ENCODE peak calls at places on chromosomes 5 and 9, in five cellular contexts. A is tibial nerve, O is body of pancreas, E is mucosa of descending colon, B is heart left ventricle. P is an unnamed sample.

GRCh38 chr9:120350596-120350995 is 229.4 kb downstream of the CDK5RAP2 start:
- DNase-seq in O (no peak), B (no peak), A (no peak), E (no peak), P (no peak)

GRCh38 chr9:111198936-111199335 is 131.1 kb downstream of the OR2K2 start:
- DNase-seq in O (no peak), E (no peak), A (no peak), B (no peak), P (peak; percentile 22)

GRCh38 chr5:10162468-10162867 is 87.2 kb downstream of the ATPSCKMT start:
- DNase-seq in B (no peak), E (no peak), A (no peak), O (no peak), P (no peak)

GRCh38 chr5:79255786-79256557 is 20.0 kb downstream of the JMY start:
- DNase-seq in B (no peak), A (no peak), O (peak; percentile 56), E (no peak), P (peak; percentile 29)

GRCh38 chr9:97470076-97470475 is 31.4 kb upstream of the TMOD1 start:
- DNase-seq in B (no peak), A (no peak), E (no peak), O (peak; percentile 20), P (no peak)

GRCh38 chr5:56490971-56491468 is 257.9 kb upstream of the ANKRD55 start:
- DNase-seq in O (no peak), B (no peak), E (no peak), A (no peak), P (no peak)

GRCh38 chr5:87541033-87541432 is 128.3 kb upstream of the CCNH start:
- DNase-seq in B (peak; percentile 47), O (peak; percentile 72), A (peak; percentile 52), E (peak; percentile 17), P (peak; percentile 51)

GRCh38 chr5:116739648-116740047 is 165.0 kb upstream of the SEMA6A start:
- DNase-seq in B (peak; percentile 15), A (no peak), O (no peak), E (no peak), P (no peak)

GRCh38 chr9:114375386-114375785 is 12.4 kb downstream of the AKNA start:
- DNase-seq in O (no peak), A (no peak), B (no peak), E (no peak), P (no peak)
- H3K4me3 ChIP-seq in O (no peak overlapping the region), A (no peak overlapping the region), B (no peak overlapping the region), E (no peak overlapping the region), P (no peak overlapping the region)

GRCh38 chr5:139283252-139284166 is 10.0 kb upstream of the MATR3 start:
- DNase-seq in B (no peak), E (no peak), O (no peak), A (no peak), P (no peak)

GRCh38 chr5:139285651-139286392 is 7.7 kb upstream of the MATR3 start:
- DNase-seq in A (no peak), E (no peak), O (no peak), B (no peak), P (no peak)

GRCh38 chr5:139284295-139284694 is 9.2 kb upstream of the MATR3 start:
- DNase-seq in B (no peak), E (no peak), A (no peak), O (no peak), P (no peak)

GRCh38 chr5:139291051-139291450 is 2.5 kb upstream of the MATR3 start:
- DNase-seq in B (no peak), O (no peak), E (no peak), A (no peak), P (no peak)

GRCh38 chr5:139287890-139288635 is 5.5 kb upstream of the MATR3 start:
- DNase-seq in B (no peak), O (no peak), E (no peak), A (no peak), P (no peak)
- TF ChIP-seq CTCF in B (no peak), O (peak; percentile 43), E (no peak), A (no peak), P (no peak)

GRCh38 chr5:146345240-146345577 is 6.6 kb downstream of the POU4F3 start:
- DNase-seq in B (no peak), E (no peak), A (no peak), O (no peak), P (no peak)
- H3K4me3 ChIP-seq in B (no peak overlapping the region), E (no peak overlapping the region), A (no peak overlapping the region), O (no peak overlapping the region), P (no peak overlapping the region)

GRCh38 chr5:100479079-100479688 is 56.0 kb upstream of the FAM174A start:
- DNase-seq in B (no peak), A (no peak), E (no peak), O (no peak), P (peak; percentile 22)
- TF ChIP-seq CTCF in B (peak; percentile 50), A (no peak), E (no peak), O (peak; percentile 61), P (peak; percentile 43)

GRCh38 chr9:95463145-95464060 is 53.4 kb downstream of the PTCH1 start:
- DNase-seq in E (no peak), B (no peak), A (no peak), O (no peak), P (no peak)
- H3K4me3 ChIP-seq in E (no peak overlapping the region), B (peak overlapping the region; percentile 26), A (peak overlapping the region; percentile 28), O (no peak overlapping the region), P (peak overlapping the region; percentile 45)

GRCh38 chr9:76913467-76913866 is 7.6 kb upstream of the PRUNE2 start:
- DNase-seq in B (no peak), O (no peak), E (no peak), A (no peak), P (no peak)

GRCh38 chr9:76916231-76916630 is 10.3 kb upstream of the PRUNE2 start:
- DNase-seq in A (no peak), B (no peak), O (no peak), E (no peak), P (no peak)

GRCh38 chr9:76910861-76911260 is 4.9 kb upstream of the PRUNE2 start:
- DNase-seq in O (no peak), E (no peak), A (no peak), B (no peak), P (no peak)

GRCh38 chr9:76912631-76913275 is 6.8 kb upstream of the PRUNE2 start:
- DNase-seq in E (no peak), O (no peak), A (no peak), B (no peak), P (peak; percentile 66)

GRCh38 chr9:76911971-76912370 is 6.1 kb upstream of the PRUNE2 start:
- DNase-seq in O (no peak), B (no peak), E (no peak), A (no peak), P (no peak)
- TF ChIP-seq CTCF in O (no peak), B (no peak), E (no peak), A (no peak), P (no peak)

DNA sequence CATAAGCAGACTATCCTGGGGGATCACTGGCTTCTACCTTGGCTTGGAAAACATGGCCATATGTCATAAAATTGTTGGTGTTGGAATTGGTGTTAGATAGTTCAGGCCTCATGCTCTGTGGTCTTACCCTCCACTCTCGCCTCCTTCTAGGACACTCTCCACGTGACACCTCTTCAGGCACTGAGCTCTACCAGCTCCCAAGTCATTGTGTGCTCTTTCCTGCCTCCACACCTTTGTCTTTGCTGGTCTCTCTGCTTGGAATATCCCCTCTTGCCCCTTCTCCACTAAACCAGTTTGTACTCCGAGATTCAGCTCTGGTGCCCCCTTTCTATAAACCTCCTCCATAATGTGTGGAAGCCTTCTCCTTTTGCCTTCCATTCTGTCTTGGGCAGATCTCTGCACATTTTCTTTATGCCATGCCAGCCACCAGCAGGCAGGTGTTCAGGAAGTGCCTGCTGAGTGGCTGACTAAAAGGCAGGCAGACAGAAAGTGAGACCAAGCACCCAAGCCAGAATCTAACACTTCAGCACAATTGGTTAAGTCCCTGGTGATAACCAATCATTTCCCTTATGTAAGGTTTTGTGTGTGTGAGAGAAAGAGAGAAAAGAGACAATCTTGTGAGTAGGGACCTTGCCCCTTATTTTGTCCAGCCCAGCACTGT is 37.7 kb downstream of the SAR1B start:
- DNase-seq in A (no peak), B (no peak), E (no peak), O (no peak), P (no peak)
- H3K4me3 ChIP-seq in A (no peak overlapping the region), B (no peak overlapping the region), E (no peak overlapping the region), O (no peak overlapping the region), P (no peak overlapping the region)

DNA sequence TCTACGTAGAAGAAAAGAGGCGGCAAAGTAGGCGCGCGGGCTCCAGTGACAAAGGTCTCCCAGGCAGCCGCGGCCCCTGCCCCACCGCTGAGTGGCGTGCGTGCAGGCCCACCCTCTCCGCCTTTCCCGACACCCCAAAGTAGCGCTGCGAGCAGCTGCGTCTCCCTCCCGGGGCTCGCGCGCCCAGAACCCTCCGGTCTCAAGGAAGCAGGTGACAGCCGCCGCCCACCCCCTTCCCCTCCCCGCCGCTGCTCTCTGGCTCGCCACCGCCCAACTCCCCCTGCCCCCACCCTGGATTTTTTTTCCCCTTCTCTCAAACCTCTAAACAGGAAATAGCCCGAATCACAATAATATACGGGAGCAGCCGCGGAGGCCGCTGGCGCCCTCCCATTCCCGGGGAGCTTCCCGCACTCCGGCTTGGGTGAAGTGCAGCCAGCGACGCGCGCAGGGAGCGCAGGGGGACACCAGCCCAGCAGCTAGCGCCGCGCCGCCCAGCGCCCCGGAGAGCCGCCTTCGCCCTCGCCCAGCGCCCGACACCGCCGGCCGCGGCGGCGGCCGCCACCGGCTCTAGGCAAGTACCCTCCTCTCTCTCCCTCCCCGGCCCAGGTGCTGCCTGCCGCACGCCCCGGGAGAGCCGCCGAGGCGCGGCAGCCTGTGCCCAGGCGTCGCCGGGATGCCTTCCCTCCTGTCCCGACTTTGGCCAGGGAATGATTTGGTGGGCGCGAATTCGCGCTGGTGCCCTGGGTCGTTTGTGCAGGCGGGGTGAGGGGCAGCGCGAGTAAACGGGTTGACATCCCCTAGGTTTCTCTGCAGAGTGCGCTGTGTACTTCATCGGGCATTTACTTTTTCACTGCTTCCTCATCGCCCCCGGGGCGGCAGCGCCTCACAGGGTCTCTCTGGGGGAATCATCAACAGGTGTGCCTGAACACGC is 52.7 kb upstream of the TJP2 start:
- DNase-seq in A (no peak), B (peak; percentile 59), O (peak; percentile 80), E (peak; percentile 81), P (peak; percentile 43)
- TF ChIP-seq CTCF in A (no peak), B (no peak), O (no peak), E (no peak), P (peak; percentile 4)

DNA sequence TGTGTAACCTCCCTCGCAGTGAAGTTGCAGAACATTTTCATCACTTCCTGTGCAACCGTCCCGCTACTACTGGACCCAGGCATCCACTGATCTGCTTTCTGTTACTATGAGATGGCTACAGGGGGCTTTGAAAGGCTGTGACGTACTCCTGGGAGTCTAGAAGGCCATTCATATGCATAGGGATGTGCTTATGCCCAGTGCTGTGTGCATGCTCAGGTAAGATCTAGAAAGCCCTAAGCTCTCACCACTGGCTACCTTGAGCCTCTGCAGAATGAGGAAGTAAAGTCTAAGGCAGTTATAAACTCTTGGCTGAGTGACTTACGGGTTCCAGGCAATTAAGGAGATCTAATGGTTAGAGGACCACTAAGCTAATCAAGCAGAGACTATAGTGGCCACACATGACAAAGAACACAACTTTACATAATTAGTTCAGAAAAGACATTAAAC is 11.8 kb downstream of the HNRNPAB start:
- DNase-seq in A (no peak), O (no peak), E (peak; percentile 31), B (no peak), P (no peak)
- H3K4me3 ChIP-seq in A (no peak overlapping the region), O (no peak overlapping the region), E (no peak overlapping the region), B (no peak overlapping the region), P (no peak overlapping the region)

GRCh38 chr9:85483214-85483613 is 258.5 kb downstream of the AGTPBP1 start:
- DNase-seq in B (no peak), A (no peak), E (no peak), O (no peak), P (peak; percentile 2)
- TF ChIP-seq CTCF in B (no peak), A (peak; percentile 21), E (no peak), O (peak; percentile 32), P (no peak)